ENCODE peak calls at places on chromosomes 3 and 15, in four cellular contexts. P is HS-5, J is hippocampal formation, Y is nephron progenitor cell. E is an unnamed sample.
A peak's percentile ranks its signal among the peaks of the same experiment; 100 is the strongest.

GRCh38 chr15:63264685-63265302 is 12.6 kb upstream of the APH1B start:
- DNase-seq in Y (no peak), P (no peak), J (no peak), E (no peak)

GRCh38 chr3:82000773-82001172 is 239.3 kb upstream of the GBE1 start:
- DNase-seq in J (no peak), Y (no peak), P (no peak), E (no peak)

GRCh38 chr3:64667887-64668581 is 19.8 kb downstream of the ADAMTS9 start:
- DNase-seq in Y (no peak), J (no peak), P (no peak), E (no peak)

GRCh38 chr3:172181936-172182708 is 142.7 kb downstream of the FNDC3B start:
- DNase-seq in P (peak; percentile 58), Y (no peak), J (no peak), E (no peak)

GRCh38 chr3:354433-354832 is 157.9 kb downstream of the CHL1 start:
- DNase-seq in J (peak; percentile 34), Y (peak; percentile 47), P (no peak), E (peak; percentile 9)

GRCh38 chr3:134161817-134162396 is 88.8 kb downstream of the RYK start:
- DNase-seq in Y (no peak), P (no peak), J (no peak), E (no peak)

GRCh38 chr3:69560818-69561217 is 174.9 kb upstream of the FRMD4B start:
- DNase-seq in Y (no peak), J (no peak), P (no peak), E (no peak)

GRCh38 chr3:107847791-107848190 is 243.0 kb downstream of the CD47 start:
- DNase-seq in P (no peak), Y (no peak), J (no peak), E (no peak)

GRCh38 chr3:156685198-156685597 is 10.8 kb downstream of the TIPARP start:
- DNase-seq in Y (no peak), J (no peak), P (peak; percentile 28), E (no peak)

GRCh38 chr15:101124731-101125558 is 126.9 kb downstream of the CHSY1 start:
- DNase-seq in J (no peak), Y (no peak), P (peak; percentile 98), E (no peak)

GRCh38 chr3:55704521-55704920 is 217.4 kb upstream of the WNT5A start:
- DNase-seq in J (no peak), Y (no peak), P (peak; percentile 58), E (no peak)

GRCh38 chr3:124277516-124277890 is 285.6 kb upstream of the ROPN1 start:
- DNase-seq in J (no peak), Y (no peak), P (no peak), E (no peak)

GRCh38 chr3:42772670-42773408 is at the start of gene CCDC13:
- DNase-seq in J (peak; percentile 86), P (peak; percentile 58), Y (peak; percentile 97), E (peak; percentile 85)

GRCh38 chr3:55534876-55535275 is 47.8 kb upstream of the WNT5A start:
- DNase-seq in P (no peak), J (no peak), Y (no peak), E (no peak)

GRCh38 chr3:106635271-106635670 is 742.0 kb upstream of the CCDC54 start:
- DNase-seq in J (no peak), P (peak; percentile 89), Y (no peak), E (no peak)

GRCh38 chr3:151318313-151318712 is 1.7 kb upstream of the GPR87 start:
- DNase-seq in P (no peak), J (no peak), Y (no peak), E (no peak)

GRCh38 chr15:58314593-58315216 is 117.1 kb upstream of the LIPC start:
- DNase-seq in P (no peak), J (no peak), Y (no peak), E (no peak)

GRCh38 chr3:120416868-120417267 is 33.9 kb downstream of the FSTL1 start:
- DNase-seq in Y (no peak), P (no peak), J (no peak), E (no peak)

GRCh38 chr3:74561881-74562280 is 52.6 kb downstream of the CNTN3 start:
- DNase-seq in J (no peak), P (no peak), Y (no peak), E (no peak)

GRCh38 chr15:101378879-101379278 is 83.8 kb upstream of the SNRPA1 start:
- DNase-seq in Y (no peak), P (no peak), J (no peak), E (no peak)

GRCh38 chr3:186998937-186999368 is 68.6 kb downstream of the ST6GAL1 start:
- DNase-seq in Y (peak; percentile 19), J (no peak), P (no peak), E (no peak)

GRCh38 chr15:101088788-101089578 is 162.9 kb downstream of the CHSY1 start:
- DNase-seq in P (no peak), Y (peak; percentile 86), J (peak; percentile 33), E (peak; percentile 71)

GRCh38 chr3:184574552-184575430 is 13.2 kb downstream of the EPHB3 start:
- DNase-seq in P (no peak), J (no peak), Y (peak; percentile 73), E (no peak)

GRCh38 chr3:64501298-64501906 is 186.4 kb downstream of the ADAMTS9 start:
- DNase-seq in J (no peak), P (no peak), Y (no peak), E (no peak)

GRCh38 chr3:62355703-62356102 is 17.6 kb downstream of the FEZF2 start:
- DNase-seq in Y (no peak), J (no peak), P (no peak), E (no peak)

GRCh38 chr3:129305592-129306091 is 27.0 kb downstream of the HMCES start:
- DNase-seq in P (no peak), J (peak; percentile 59), Y (peak; percentile 91), E (no peak)

E was measured in activated T-helper 2 cell treated with anti-CD3 and anti-CD28 coated beads, Interferon-gamma antibody, Interleukin-2, Interleukin-4, amounts not matched to agents 10 μg/mL and 5 μg/mL and 100 μg/mL, durations not matched to agents 14 hours and 24 hours and 36 hours.